ENCODE peak calls at places on chromosomes 16 and 17, in nine cellular contexts. A, M, W, G, O, N, Z, H and I are unnamed samples.

GRCh38 chr16:52873997-52874500 is 178.6 kb downstream of the CHD9NB start:
- DNase-seq in W (no peak), G (no peak), H (no peak), O (no peak), N (no peak), Z (no peak), M (no peak), A (no peak), I (no peak)

GRCh38 chr17:32515677-32516383 is 29.0 kb downstream of the CDK5R1 start:
- DNase-seq in G (peak; percentile 38), H (no peak), W (no peak), N (no peak), Z (no peak), M (no peak), A (no peak), O (no peak), I (no peak)

GRCh38 chr16:75733305-75734141 is 7.2 kb upstream of the CPHXL start:
- DNase-seq in H (no peak), G (no peak), N (no peak), M (no peak), W (no peak), A (peak; percentile 30), O (no peak), Z (no peak), I (no peak)

GRCh38 chr17:76497979-76498885 is 3.0 kb downstream of the RHBDF2 start:
- DNase-seq in O (peak; percentile 61), W (peak; percentile 75), A (no peak), G (peak; percentile 98), Z (no peak), N (peak; percentile 51), M (no peak), H (no peak), I (no peak)

GRCh38 chr16:58402796-58403195 is 10.5 kb downstream of the GINS3 start:
- DNase-seq in O (no peak), G (no peak), A (no peak), Z (no peak), N (no peak), H (no peak), M (no peak), W (no peak), I (no peak)

GRCh38 chr16:58850627-58851024 is 116.5 kb upstream of the GOT2 start:
- DNase-seq in M (no peak), H (no peak), G (no peak), N (no peak), A (no peak), Z (no peak), O (no peak), W (no peak), I (no peak)

GRCh38 chr17:50686494-50687199 is 21.1 kb downstream of the ANKRD40 start:
- DNase-seq in Z (no peak), O (no peak), M (peak; percentile 62), A (no peak), G (peak; percentile 87), W (peak; percentile 92), N (no peak), H (no peak), I (no peak)

GRCh38 chr17:65434251-65434650 is 127.2 kb downstream of the AXIN2 start:
- DNase-seq in G (peak; percentile 41), W (no peak), A (no peak), N (no peak), Z (no peak), O (no peak), H (no peak), M (peak; percentile 75), I (no peak)

GRCh38 chr17:40775945-40776344 is 3.9 kb upstream of the KRT26 start:
- DNase-seq in O (no peak), Z (no peak), W (no peak), N (no peak), H (no peak), G (no peak), A (no peak), M (no peak), I (no peak)

GRCh38 chr17:59406278-59406677 is 74.8 kb downstream of the YPEL2 start:
- DNase-seq in A (no peak), M (no peak), G (no peak), Z (no peak), W (no peak), H (no peak), O (no peak), N (no peak), I (no peak)

GRCh38 chr16:89200124-89200849 is at the start of gene SLC22A31:
- DNase-seq in O (no peak), G (no peak), H (no peak), M (no peak), Z (no peak), A (no peak), W (no peak), N (no peak), I (no peak)

GRCh38 chr16:87575027-87575804 is 27.1 kb upstream of the JPH3 start:
- DNase-seq in G (no peak), O (no peak), A (no peak), M (no peak), W (no peak), N (no peak), H (no peak), Z (no peak), I (no peak)

GRCh38 chr16:81513204-81514040 is 68.8 kb downstream of the CMIP start:
- DNase-seq in N (no peak), W (no peak), A (no peak), Z (no peak), H (no peak), O (peak; percentile 46), M (no peak), G (peak; percentile 40), I (no peak)

GRCh38 chr17:57676543-57676942 is 68.6 kb downstream of the CCDC182 start:
- DNase-seq in G (no peak), O (no peak), A (no peak), M (no peak), N (no peak), H (no peak), Z (no peak), W (no peak), I (no peak)

GRCh38 chr17:78208486-78208885 is 5.6 kb upstream of the BIRC5 start:
- DNase-seq in G (no peak), Z (no peak), M (no peak), W (no peak), O (no peak), H (no peak), N (no peak), A (no peak), I (no peak)

GRCh38 chr17:67085406-67085805 is 41.1 kb downstream of the CACNG1 start:
- DNase-seq in N (no peak), H (no peak), W (no peak), Z (no peak), G (no peak), O (no peak), A (no peak), M (no peak), I (no peak)

GRCh38 chr16:59633996-59634579 is 900.0 kb upstream of the GOT2 start:
- DNase-seq in A (peak; percentile 49), M (peak; percentile 55), W (no peak), H (no peak), Z (no peak), N (no peak), G (peak; percentile 29), O (no peak), I (no peak)